ENCODE peak calls at places on chromosomes 7 and 10, in six cellular contexts. Y is A549, K is GM12878, R is K562, W is upper lobe of left lung, S is HepG2. X is an unnamed sample.

GRCh38 chr10:50522908-50523307 is 100.8 kb downstream of the SGMS1 start:
- ATAC-seq in R (no peak), S (no peak), W (no peak), K (no peak), Y (no peak), X (no peak)

GRCh38 chr10:120978589-120979252 is 127.6 kb downstream of the WDR11 start:
- ATAC-seq in R (no peak), Y (peak; percentile 5), W (no peak), K (no peak), S (no peak), X (no peak)

GRCh38 chr7:136884492-136884891 is 16.0 kb downstream of the CHRM2 start:
- ATAC-seq in S (no peak), W (peak; percentile 8), Y (no peak), K (no peak), R (no peak), X (no peak)

GRCh38 chr7:103149808-103150180 is 895 bp upstream of the NAPEPLD start:
- ATAC-seq in Y (peak; percentile 21), S (no peak), K (peak; percentile 57), R (peak; percentile 36), W (peak; percentile 1), X (no peak)

GRCh38 chr7:42025635-42026375 is 211.2 kb downstream of the GLI3 start:
- ATAC-seq in W (no peak), R (no peak), S (peak; percentile 76), Y (no peak), K (no peak), X (no peak)

GRCh38 chr10:71998840-71999194 is 34.6 kb downstream of the CHST3 start:
- ATAC-seq in R (peak; percentile 73), S (peak; percentile 94), Y (peak; percentile 84), W (peak; percentile 75), K (no peak), X (peak; percentile 68)

GRCh38 chr7:116653646-116654045 is 18.4 kb upstream of the MET start:
- ATAC-seq in R (no peak), S (no peak), Y (no peak), K (no peak), W (no peak), X (no peak)

GRCh38 chr7:135492151-135492550 is 17.8 kb downstream of the CNOT4 start:
- ATAC-seq in K (no peak), W (no peak), S (no peak), R (no peak), Y (no peak), X (no peak)

GRCh38 chr10:71457908-71458307 is 61.2 kb downstream of the CDH23 start:
- ATAC-seq in W (no peak), S (no peak), R (no peak), Y (no peak), K (no peak), X (no peak)

GRCh38 chr7:135175931-135176330 is 5.4 kb upstream of the CYREN start:
- ATAC-seq in W (no peak), S (no peak), Y (no peak), K (no peak), R (no peak), X (no peak)

GRCh38 chr7:28979791-28980190 is 21.7 kb upstream of the TRIL start:
- ATAC-seq in K (no peak), R (no peak), W (peak; percentile 51), S (no peak), Y (no peak), X (peak; percentile 51)

GRCh38 chr10:124183617-124184016 is 90.2 kb upstream of the CHST15 start:
- ATAC-seq in S (no peak), K (no peak), R (no peak), Y (no peak), W (no peak), X (no peak)

GRCh38 chr10:104247513-104248146 is 7.1 kb upstream of the GSTO1 start:
- ATAC-seq in W (peak; percentile 46), Y (no peak), R (peak; percentile 18), K (no peak), S (no peak), X (no peak)

GRCh38 chr7:104123786-104124185 is 84.0 kb downstream of the ORC5 start:
- ATAC-seq in R (peak; percentile 47), Y (no peak), S (no peak), W (no peak), K (no peak), X (no peak)

GRCh38 chr7:46848944-46849343 is 733.0 kb downstream of the TNS3 start:
- ATAC-seq in W (no peak), Y (no peak), S (no peak), R (no peak), K (no peak), X (no peak)

GRCh38 chr7:151481650-151482505 is 37.8 kb downstream of the RHEB start:
- ATAC-seq in K (peak; percentile 69), W (no peak), S (no peak), Y (no peak), R (no peak), X (no peak)

GRCh38 chr7:69768986-69769595 is 170.8 kb downstream of the AUTS2 start:
- ATAC-seq in K (no peak), S (no peak), Y (no peak), R (no peak), W (no peak), X (no peak)

GRCh38 chr7:96998765-96999164 is 6.6 kb upstream of the DLX6 start:
- ATAC-seq in Y (no peak), S (no peak), R (no peak), W (no peak), K (no peak), X (no peak)

GRCh38 chr7:95788288-95788687 is 15.9 kb downstream of the DYNC1I1 start:
- ATAC-seq in Y (no peak), S (no peak), R (no peak), W (no peak), K (no peak), X (no peak)

GRCh38 chr10:43440782-43441134 is 3.8 kb downstream of the ZNF487 start:
- ATAC-seq in W (no peak), R (no peak), Y (no peak), S (no peak), K (no peak), X (no peak)

GRCh38 chr7:55534916-55535636 is 37.2 kb downstream of the VOPP1 start:
- ATAC-seq in W (no peak), K (peak; percentile 42), S (peak; percentile 80), Y (no peak), R (peak; percentile 34), X (no peak)

GRCh38 chr10:45179716-45180115 is 135.7 kb downstream of the OR13A1 start:
- ATAC-seq in Y (no peak), S (no peak), K (no peak), W (peak; percentile 67), R (no peak), X (no peak)

GRCh38 chr10:5896208-5896607 is 6.2 kb downstream of the FBH1 start:
- ATAC-seq in K (peak; percentile 39), S (no peak), Y (no peak), W (no peak), R (peak; percentile 11), X (no peak)

GRCh38 chr10:121187375-121187774 is 336.2 kb downstream of the WDR11 start:
- ATAC-seq in K (no peak), S (no peak), Y (no peak), W (no peak), R (no peak), X (no peak)

GRCh38 chr7:47568569-47568968 is 13.3 kb downstream of the TNS3 start:
- ATAC-seq in S (no peak), W (peak; percentile 2), K (no peak), Y (no peak), R (no peak), X (peak; percentile 23)

GRCh38 chr7:103766630-103767029 is 222.8 kb downstream of the RELN start:
- ATAC-seq in K (no peak), W (no peak), S (no peak), R (no peak), Y (no peak), X (no peak)

GRCh38 chr10:124647421-124648130 is 96.6 kb downstream of the FAM53B start:
- ATAC-seq in S (peak; percentile 56), W (peak; percentile 83), R (peak; percentile 88), Y (no peak), K (peak; percentile 79), X (peak; percentile 63)

GRCh38 chr10:119221666-119222065 is 14.3 kb downstream of the GRK5 start:
- ATAC-seq in W (no peak), S (no peak), R (no peak), Y (no peak), K (peak; percentile 44), X (peak; percentile 17)

GRCh38 chr7:142298631-142299030 is 40.8 kb upstream of the PRSS58 start:
- ATAC-seq in R (no peak), S (no peak), Y (peak; percentile 41), W (no peak), K (no peak), X (no peak)

DNA sequence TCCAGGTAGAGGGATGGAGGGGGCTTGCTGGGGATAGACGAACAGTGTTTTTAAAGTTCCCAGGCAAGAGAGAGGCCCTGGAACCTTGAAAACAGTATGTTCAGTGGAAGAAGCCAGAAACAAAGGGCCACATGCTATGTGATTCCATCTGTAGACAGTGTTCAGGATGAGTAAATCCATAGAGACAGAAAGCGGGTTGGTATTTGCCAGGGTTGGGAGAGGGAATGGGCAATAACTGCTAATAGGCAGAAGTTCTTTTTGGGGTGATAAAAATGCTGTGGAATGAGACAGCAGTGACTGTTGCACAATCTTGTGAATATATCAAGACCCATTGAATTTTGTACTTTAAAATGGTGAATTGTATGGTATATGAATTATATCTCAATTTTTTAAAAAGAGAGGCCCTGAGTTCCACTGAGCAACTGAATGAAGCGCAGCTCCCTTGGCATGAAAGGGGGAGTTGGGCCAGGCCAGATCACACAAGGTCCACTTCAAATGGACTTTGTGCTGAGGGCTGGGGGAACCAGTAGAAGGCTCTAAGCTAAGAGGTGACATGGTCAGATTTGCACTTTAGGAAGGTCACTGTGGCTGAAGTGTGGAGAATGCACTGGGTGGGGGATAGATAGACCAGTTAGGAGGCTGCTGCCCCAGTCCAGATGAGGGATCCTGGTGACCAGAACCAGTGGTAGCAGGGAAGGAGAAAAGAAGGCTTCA is 34.0 kb downstream of the LEP start:
- ATAC-seq in K (no peak), S (peak; percentile 91), R (no peak), Y (no peak), W (no peak), X (no peak)
- TF ChIP-seq POLR2A in K (no peak), S (no peak), R (no peak), Y (no peak), W (no peak), X (no peak)

GRCh38 chr10:102853944-102854694 is at the start of gene BORCS7:
- ATAC-seq in R (peak; percentile 98), W (peak; percentile 99), Y (peak; percentile 99), K (peak; percentile 99), S (peak; percentile 92), X (peak; percentile 100)
- TF ChIP-seq EP300 in R (peak; percentile 56), W (no peak), Y (no peak), K (peak; percentile 32), S (peak; percentile 41), X (no peak)

GRCh38 chr10:117677239-117677638 is 134.7 kb downstream of the EMX2 start:
- ATAC-seq in W (no peak), S (peak; percentile 44), K (no peak), Y (no peak), R (peak; percentile 77), X (no peak)
- TF ChIP-seq POLR2A in W (no peak), S (no peak), K (no peak), Y (no peak), R (no peak), X (no peak)

DNA sequence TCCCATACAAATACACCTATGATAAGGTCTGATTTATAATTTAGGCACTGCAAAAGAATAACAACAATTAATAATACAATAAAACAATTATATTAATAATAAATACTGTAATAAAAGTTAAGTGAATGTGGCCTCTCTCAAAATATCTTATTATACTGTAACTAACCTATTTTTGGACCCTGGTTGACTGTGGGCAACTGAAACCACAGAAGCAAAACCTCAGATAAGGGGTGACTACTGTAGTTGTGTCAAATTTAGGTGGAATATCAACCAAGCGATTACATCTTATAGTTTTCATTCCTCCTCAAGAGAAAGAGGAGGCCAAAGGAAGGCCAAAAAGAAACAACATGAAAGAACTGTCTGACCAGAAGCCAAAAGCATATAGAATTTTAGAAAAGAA is 103.9 kb downstream of the SKAP2 start:
- ATAC-seq in R (no peak), S (no peak), K (no peak), Y (no peak), W (no peak), X (no peak)
- TF ChIP-seq EP300 in R (no peak), S (no peak), K (no peak), Y (no peak), W (no peak), X (no peak)

X was measured in gastroesophageal sphincter.